ENCODE peak calls at places on chromosome 9, in four cellular contexts. A, R, F and X are unnamed samples. For H3K4me1 and H3K27me3, the result is how much of the 10 kb centered on the place peaks cover.

GRCh38 chr9:84238652-84239051 is 101.9 kb downstream of the SLC28A3 start:
- DNase-seq in A (no peak), R (no peak), F (no peak), X (peak)

GRCh38 chr9:129081388-129081889 is 528 bp downstream of the DOLPP1 start:
- DNase-seq in A (no peak), R (no peak), F (no peak), X (no peak)

GRCh38 chr9:34347800-34348158 is 18.4 kb downstream of the NUDT2 start:
- DNase-seq in A (no peak), R (no peak), F (no peak), X (no peak)

GRCh38 chr9:108444400-108445358 is 411.1 kb downstream of the ACTL7B start:
- DNase-seq in A (no peak), R (no peak), F (no peak), X (no peak)

GRCh38 chr9:5800969-5801738 is 31.8 kb downstream of the ERMP1 start:
- DNase-seq in A (no peak), R (no peak), F (no peak), X (no peak)

GRCh38 chr9:1722404-1722803 is 292.7 kb upstream of the SMARCA2 start:
- DNase-seq in A (no peak), R (no peak), F (no peak), X (no peak)

GRCh38 chr9:81125446-81126092 is 563.8 kb downstream of the TLE1 start:
- DNase-seq in A (no peak), R (no peak), F (no peak), X (no peak)

GRCh38 chr9:14260101-14260500 is 53.8 kb downstream of the NFIB start:
- DNase-seq in A (no peak), R (no peak), F (no peak), X (no peak)

GRCh38 chr9:18338042-18338441 is 135.9 kb upstream of the ADAMTSL1 start:
- DNase-seq in A (no peak), R (no peak), F (no peak), X (no peak)

GRCh38 chr9:98784855-98785254 is 11.5 kb downstream of the ANKS6 start:
- DNase-seq in A (no peak), R (no peak), F (no peak), X (no peak)

GRCh38 chr9:112065781-112066606 is 109.1 kb downstream of the SUSD1 start:
- DNase-seq in A (no peak), R (no peak), F (peak), X (no peak)

GRCh38 chr9:22097712-22098111 is 88.6 kb upstream of the CDKN2B start:
- DNase-seq in A (no peak), R (no peak), F (no peak), X (no peak)

GRCh38 chr9:19030899-19031298 is 2.1 kb downstream of the SAXO1 start:
- DNase-seq in A (no peak), R (no peak), F (no peak), X (no peak)

GRCh38 chr9:126724226-126724625 is 80.6 kb upstream of the ZBTB43 start:
- DNase-seq in A (no peak), R (no peak), F (no peak), X (no peak)

GRCh38 chr9:89839427-89839826 is 234.6 kb downstream of the GADD45G start:
- DNase-seq in A (no peak), R (no peak), F (no peak), X (no peak)

GRCh38 chr9:131320031-131320685 is 30.6 kb downstream of the PLPP7 start:
- DNase-seq in A (no peak), R (no peak), F (no peak), X (no peak)

GRCh38 chr9:5089737-5090136 is 95.7 kb downstream of the INSL6 start:
- DNase-seq in A (no peak), R (no peak), F (no peak), X (no peak)

GRCh38 chr9:88821033-88821748 is 170.1 kb upstream of the S1PR3 start:
- DNase-seq in A (no peak), R (no peak), F (no peak), X (no peak)

GRCh38 chr9:84974258-84974657 is 304.7 kb downstream of the NTRK2 start:
- DNase-seq in A (no peak), R (no peak), F (no peak), X (no peak)

GRCh38 chr9:81465468-81466002 is 223.8 kb downstream of the TLE1 start:
- DNase-seq in A (no peak), R (no peak), F (no peak), X (no peak)

GRCh38 chr9:70257512-70257911 is 1.3 kb upstream of the SMC5 start:
- DNase-seq in A (no peak), R (no peak), F (no peak), X (no peak)

GRCh38 chr9:112839331-112839730 is 51.3 kb downstream of the SLC46A2 start:
- DNase-seq in A (no peak), R (no peak), F (no peak), X (no peak)

GRCh38 chr9:37395663-37396062 is 26.8 kb upstream of the GRHPR start:
- DNase-seq in A (no peak), R (no peak), F (no peak), X (no peak)

GRCh38 chr9:22170162-22170932 is 161.2 kb upstream of the CDKN2B start:
- DNase-seq in A (no peak), R (no peak), F (no peak), X (no peak)

GRCh38 chr9:108837530-108837929 is 18.3 kb downstream of the ACTL7B start:
- DNase-seq in A (no peak), R (no peak), F (no peak), X (no peak)

GRCh38 chr9:116816484-116816883 is 129.4 kb downstream of the TRIM32 start:
- DNase-seq in A (no peak), R (no peak), F (no peak), X (no peak)

GRCh38 chr9:114387678-114388431 is at the start of gene AKNA:
- DNase-seq in A (peak), R (peak), F (peak), X (no peak)
- H3K4me3 ChIP-seq in A (peak), R (peak), F (peak), X (no peak)

DNA sequence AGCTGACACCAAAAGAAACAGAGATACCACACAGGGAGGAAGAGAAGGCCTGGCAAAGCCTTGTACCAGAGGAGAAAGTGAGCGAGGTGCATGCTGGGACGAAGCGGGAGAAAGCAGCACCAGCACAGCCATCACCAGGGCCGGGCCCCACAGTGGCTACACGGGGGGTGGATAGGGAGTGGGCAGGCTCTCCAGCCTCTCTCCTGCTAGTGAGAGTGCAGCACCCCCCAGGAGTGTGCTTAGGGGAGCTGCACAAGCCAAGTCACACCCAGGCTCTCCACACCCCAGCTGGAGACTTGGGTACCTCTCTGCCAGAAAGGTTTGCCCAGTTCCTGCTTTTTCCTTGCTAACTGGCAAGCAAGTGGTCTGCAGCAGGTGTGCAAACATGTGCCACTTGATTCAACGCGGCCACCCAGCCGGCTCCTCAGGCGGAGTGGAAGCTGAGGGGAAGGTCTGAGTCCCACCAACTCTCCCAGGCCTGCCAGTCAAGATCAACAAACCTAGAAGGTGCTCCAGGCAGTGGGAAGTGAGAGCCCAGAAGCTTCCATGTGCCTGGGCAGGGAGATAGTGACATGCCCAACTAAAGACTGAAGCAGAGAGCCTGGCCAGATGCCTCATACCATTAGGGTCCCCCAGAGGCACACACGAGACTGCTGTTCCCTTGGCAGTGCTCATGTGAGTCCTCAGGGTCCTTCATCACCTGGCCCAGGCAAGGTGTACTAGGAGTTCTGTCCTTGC is 39.9 kb downstream of the BICD2 start:
- DNase-seq in A (no peak), R (no peak), F (peak), X (no peak)
- H3K4me1 ChIP-seq in A (under half), R (under half), F (under half), X (under half)

GRCh38 chr9:135174981-135175380 is 87.5 kb downstream of the OLFM1 start:
- DNase-seq in A (no peak), R (no peak), F (no peak), X (no peak)
- H3K27me3 ChIP-seq in A (under half), R (under half), F (under half), X (under half)

GRCh38 chr9:132855904-132856303 is 22.2 kb downstream of the AK8 start:
- DNase-seq in A (no peak), R (no peak), F (no peak), X (no peak)
- H3K4me3 ChIP-seq in A (no peak), R (no peak), F (no peak), X (no peak)

GRCh38 chr9:36123511-36123910 is 13.0 kb upstream of the GLIPR2 start:
- DNase-seq in A (no peak), R (no peak), F (no peak), X (no peak)
- H3K4me1 ChIP-seq in A (under half), R (under half), F (under half), X (under half)

GRCh38 chr9:97717866-97718265 is 20.7 kb upstream of the XPA start:
- DNase-seq in A (no peak), R (no peak), F (no peak), X (no peak)

GRCh38 chr9:97721396-97721795 is 24.3 kb upstream of the XPA start:
- DNase-seq in A (no peak), R (no peak), F (no peak), X (no peak)

GRCh38 chr9:97726716-97727115 is 29.6 kb upstream of the XPA start:
- DNase-seq in A (no peak), R (no peak), F (no peak), X (no peak)

GRCh38 chr9:97722331-97722730 is 25.2 kb upstream of the XPA start:
- DNase-seq in A (no peak), R (no peak), F (no peak), X (no peak)

DNA sequence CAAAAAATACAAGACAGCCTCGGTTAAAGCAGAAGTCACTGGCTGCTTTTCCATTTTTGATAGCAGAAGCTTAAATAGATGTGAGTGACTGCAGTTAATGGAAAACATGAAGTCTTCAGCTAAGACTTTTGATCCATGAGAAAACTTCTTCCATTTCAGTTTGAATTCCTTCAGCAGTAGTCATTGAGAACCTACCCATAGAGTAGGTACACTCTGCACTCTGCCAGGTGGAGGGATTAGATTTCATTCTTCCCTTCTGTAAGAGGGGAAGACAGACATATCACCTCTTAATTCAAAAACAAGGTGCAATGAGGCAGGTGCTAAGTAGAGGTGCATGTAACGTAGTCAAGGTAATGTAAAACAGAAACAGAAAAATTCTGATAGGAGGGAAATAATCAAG is 26.7 kb upstream of the XPA start:
- DNase-seq in A (no peak), R (no peak), F (no peak), X (no peak)
- H3K27me3 ChIP-seq in A (under half), R (under half), F (under half), X (under half)

GRCh38 chr9:7212101-7212500 is 454.3 kb downstream of the KDM4C start:
- DNase-seq in A (no peak), R (no peak), F (no peak), X (no peak)
- H3K4me3 ChIP-seq in A (no peak), R (no peak), F (no peak), X (no peak)

GRCh38 chr9:137199411-137200121 is 975 bp downstream of the TPRN start:
- DNase-seq in A (no peak), R (no peak), F (no peak), X (no peak)
- H3K4me1 ChIP-seq in A (under half), R (under half), F (half or more), X (under half)

GRCh38 chr9:136621019-136621733 is 41.5 kb upstream of the EGFL7 start:
- DNase-seq in A (no peak), R (no peak), F (no peak), X (no peak)
- H3K27me3 ChIP-seq in A (under half), R (under half), F (under half), X (under half)

DNA sequence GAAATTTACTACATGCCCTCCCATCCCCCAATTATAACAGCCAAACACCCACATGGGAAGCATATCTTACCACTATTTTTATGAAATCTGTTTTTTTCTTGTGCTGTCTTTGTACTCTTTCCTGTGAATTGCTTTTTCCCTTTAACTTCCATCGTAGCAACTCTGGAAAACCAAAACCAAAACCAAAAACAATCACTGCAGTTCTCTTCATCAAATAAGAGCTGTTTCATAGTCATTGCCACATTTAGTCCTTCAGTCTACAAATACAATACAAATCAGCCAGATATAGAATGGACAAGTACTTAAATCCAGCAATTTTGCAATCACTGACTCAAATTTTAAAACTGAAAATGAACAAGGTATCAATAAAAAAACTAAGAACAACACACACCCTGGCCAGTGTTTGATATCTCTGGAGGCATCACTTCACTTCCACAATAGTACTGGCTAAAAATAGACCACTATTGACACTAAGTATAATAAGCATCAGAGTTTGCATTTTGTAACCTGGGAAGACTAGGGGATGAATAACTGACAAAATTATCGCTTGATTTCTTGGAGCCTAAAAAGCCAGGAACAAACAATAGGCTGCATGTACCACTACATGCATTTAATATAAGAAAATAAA is 5.4 kb downstream of the PUM3 start:
- DNase-seq in A (no peak), R (no peak), F (no peak), X (no peak)
- H3K4me3 ChIP-seq in A (no peak), R (no peak), F (no peak), X (no peak)